ENCODE peak calls at places on chromosomes 5 and 9, in four cellular contexts. L is HepG2, K is K562, T is H1. H is an unnamed sample.

GRCh38 chr5:37900692-37901091 is 60.9 kb upstream of the GDNF start:
- DNase-seq in K (no peak), L (peak; percentile 29), T (no peak), H (peak; percentile 29)

GRCh38 chr5:99060306-99061261 is 131.8 kb upstream of the CHD1 start:
- DNase-seq in K (peak; percentile 65), L (peak; percentile 46), T (peak; percentile 15), H (peak; percentile 63)

GRCh38 chr9:131732636-131733340 is 7.1 kb downstream of the RAPGEF1 start:
- DNase-seq in T (no peak), L (no peak), K (no peak), H (no peak)

GRCh38 chr5:54251981-54252380 is 58.4 kb downstream of the ARL15 start:
- DNase-seq in T (no peak), L (no peak), K (no peak), H (no peak)

GRCh38 chr9:88310310-88310980 is 77.8 kb upstream of the SPIN1 start:
- DNase-seq in L (peak; percentile 14), T (peak; percentile 43), K (peak; percentile 22), H (no peak)

GRCh38 chr9:77751341-77752091 is 103.4 kb upstream of the GNA14 start:
- DNase-seq in K (peak; percentile 8), L (peak; percentile 35), T (no peak), H (peak; percentile 13)

GRCh38 chr9:128096614-128097013 is 28.6 kb downstream of the SLC25A25 start:
- DNase-seq in L (no peak), T (no peak), K (peak; percentile 40), H (no peak)

GRCh38 chr9:93952119-93952783 is 2.9 kb downstream of the BARX1 start:
- DNase-seq in T (no peak), K (no peak), L (no peak), H (no peak)

GRCh38 chr5:73902327-73903051 is 276.5 kb downstream of the ARHGEF28 start:
- DNase-seq in L (peak; percentile 41), T (peak; percentile 21), K (peak; percentile 37), H (peak; percentile 41)

GRCh38 chr9:38682713-38683112 is 37.2 kb downstream of the FAM240B start:
- DNase-seq in K (no peak), L (peak; percentile 54), T (no peak), H (peak; percentile 73)

GRCh38 chr5:35026941-35027340 is 20.8 kb downstream of the AGXT2 start:
- DNase-seq in L (no peak), T (no peak), K (no peak), H (no peak)

GRCh38 chr9:105508530-105508929 is 49.4 kb upstream of the FKTN start:
- DNase-seq in L (no peak), T (no peak), K (no peak), H (no peak)

GRCh38 chr5:142692280-142692775 is 6.4 kb upstream of the FGF1 start:
- DNase-seq in K (no peak), T (no peak), L (no peak), H (no peak)

GRCh38 chr5:109452661-109453060 is 42.9 kb upstream of the PJA2 start:
- DNase-seq in L (no peak), T (no peak), K (no peak), H (no peak)

GRCh38 chr5:95631991-95632675 is 12.2 kb downstream of the GPR150 start:
- DNase-seq in T (no peak), L (peak; percentile 24), K (peak; percentile 29), H (peak; percentile 27)

GRCh38 chr5:16411235-16411634 is 54.4 kb downstream of the ZNF622 start:
- DNase-seq in L (no peak), K (no peak), T (no peak), H (no peak)

GRCh38 chr5:61589961-61590360 is 257.9 kb downstream of the ZSWIM6 start:
- DNase-seq in L (no peak), K (no peak), T (no peak), H (no peak)

GRCh38 chr5:83554686-83555085 is 83.1 kb downstream of the VCAN start:
- DNase-seq in T (no peak), K (no peak), L (no peak), H (peak; percentile 12)

GRCh38 chr5:52771343-52772039 is 16.2 kb upstream of the ITGA1 start:
- DNase-seq in T (no peak), K (no peak), L (no peak), H (no peak)

DNA sequence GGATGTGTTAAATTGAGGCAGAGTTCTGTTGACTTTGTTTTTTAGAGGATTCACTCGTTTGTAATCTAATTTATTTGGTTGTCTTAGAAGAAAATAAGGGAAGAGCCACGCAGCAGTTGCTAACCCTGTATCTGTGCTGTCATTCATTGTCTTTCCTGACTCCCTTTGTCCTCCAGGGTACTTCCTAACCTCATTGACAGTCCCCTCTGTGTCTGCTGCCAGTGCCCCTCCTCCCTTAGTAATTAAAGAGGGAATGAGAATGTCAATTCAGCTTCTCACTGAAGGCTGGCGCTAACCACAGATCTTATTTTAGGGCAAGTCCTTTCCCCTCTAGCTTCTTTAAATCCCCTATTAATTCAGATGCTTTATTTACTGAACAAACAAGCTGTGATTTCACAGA is 84.0 kb downstream of the MAST4 start:
- DNase-seq in T (no peak), L (no peak), K (no peak), H (no peak)
- TF ChIP-seq HDAC2 in T (no peak), L (no peak), K (no peak), H (no peak)

DNA sequence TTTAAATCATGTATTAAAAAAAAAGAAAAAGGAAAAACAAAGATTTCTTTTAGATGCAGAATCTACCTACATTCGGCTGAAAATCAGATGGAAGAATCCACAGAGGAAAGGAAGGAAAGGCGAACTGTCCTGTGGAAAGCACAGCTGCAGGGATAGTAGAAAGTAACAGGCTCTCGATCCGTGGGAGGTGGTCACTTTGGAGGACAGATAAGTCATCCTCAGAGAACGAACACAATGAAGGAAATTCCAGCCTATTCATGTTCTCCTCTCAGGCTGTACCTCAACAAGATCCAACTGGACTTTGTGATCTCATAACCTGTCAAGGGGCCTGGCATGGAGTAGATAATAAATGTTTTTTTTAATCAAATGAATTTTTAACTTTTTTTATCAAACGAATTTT is 72.8 kb downstream of the NR6A1 start:
- DNase-seq in L (no peak), K (peak; percentile 40), T (no peak), H (peak; percentile 14)
- TF ChIP-seq HDAC2 in L (no peak), K (no peak), T (no peak), H (no peak)

GRCh38 chr9:112115955-112116354 is 59.1 kb downstream of the SUSD1 start:
- DNase-seq in L (no peak), T (no peak), K (no peak), H (no peak)

GRCh38 chr9:112120471-112120925 is 54.6 kb downstream of the SUSD1 start:
- DNase-seq in T (no peak), K (no peak), L (no peak), H (no peak)

GRCh38 chr9:112121633-112122032 is 53.5 kb downstream of the SUSD1 start:
- DNase-seq in L (no peak), K (no peak), T (no peak), H (no peak)

GRCh38 chr9:112119225-112120045 is 55.7 kb downstream of the SUSD1 start:
- DNase-seq in T (no peak), K (no peak), L (peak; percentile 99), H (peak; percentile 94)

DNA sequence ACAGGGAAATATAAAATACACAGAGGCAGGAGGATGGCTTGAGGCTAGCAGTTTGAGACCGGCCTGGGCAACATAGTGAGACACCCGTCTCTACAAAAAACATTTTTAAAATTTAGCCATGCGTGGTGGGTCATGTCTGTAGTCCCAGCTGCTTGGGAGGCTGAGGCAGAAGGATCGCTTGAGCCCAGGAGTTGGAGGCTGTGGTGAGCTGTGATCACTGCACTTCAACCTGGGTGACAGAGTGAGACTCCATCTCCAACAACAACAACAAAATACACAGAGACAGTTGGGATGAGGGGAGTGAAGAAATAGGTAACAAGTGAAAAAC is 55.1 kb downstream of the SUSD1 start:
- DNase-seq in L (no peak), K (no peak), T (no peak), H (no peak)
- TF ChIP-seq HDAC2 in L (no peak), K (no peak), T (no peak), H (no peak)

GRCh38 chr5:79510638-79511037 is 3.3 kb downstream of the HOMER1 start:
- DNase-seq in K (no peak), L (no peak), T (no peak), H (no peak)
- TF ChIP-seq HDAC2 in K (no peak), L (no peak), T (no peak), H (no peak)

DNA sequence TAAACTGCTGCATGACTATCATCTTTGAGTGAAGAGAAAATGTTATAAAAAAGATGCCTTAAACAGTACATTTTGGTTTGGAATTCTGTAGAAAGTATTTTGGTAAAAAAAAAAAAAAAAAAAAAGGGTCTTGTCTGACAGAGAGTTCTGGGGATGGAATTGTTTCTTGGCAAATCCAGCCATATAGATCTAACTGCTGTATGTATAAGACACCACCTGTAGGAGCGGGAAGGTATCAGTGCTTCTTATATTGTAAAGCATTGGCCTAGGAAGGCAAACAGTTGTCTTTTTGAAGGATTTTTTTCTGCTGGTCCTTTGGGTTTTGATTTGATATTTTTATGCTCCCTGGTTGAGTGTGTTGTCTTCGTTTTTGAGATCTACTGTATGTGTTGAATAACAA is 2.8 kb downstream of the PURA start:
- DNase-seq in L (no peak), K (peak; percentile 44), T (no peak), H (peak; percentile 18)
- TF ChIP-seq HDAC2 in L (no peak), K (no peak), T (no peak), H (no peak)

H was measured in A549.